ENCODE peak calls at places on chromosomes 2 and 18, in four cellular contexts. M is posterior vena cava, J is HFFc6, W is astrocyte. B is an unnamed sample.

GRCh38 chr2:239399404-239399999 is 1.3 kb downstream of the HDAC4 start:
- DNase-seq in M (peak; percentile 83), J (no peak), W (no peak), B (peak; percentile 46)

GRCh38 chr2:241188386-241189092 is at the start of gene ANO7:
- DNase-seq in M (peak; percentile 66), J (no peak), W (no peak), B (no peak)

GRCh38 chr2:77590298-77590917 is 68.2 kb upstream of the LRRTM4 start:
- DNase-seq in M (peak; percentile 69), J (no peak), W (no peak), B (no peak)

GRCh38 chr2:50769416-50769815 is 262.5 kb downstream of the NRXN1 start:
- DNase-seq in M (no peak), J (no peak), W (no peak), B (no peak)

GRCh38 chr2:20422679-20423271 is 24.1 kb upstream of the RHOB start:
- DNase-seq in M (no peak), J (no peak), W (no peak), B (peak; percentile 25)

GRCh38 chr2:172574965-172575364 is 19.1 kb downstream of the PDK1 start:
- DNase-seq in M (no peak), J (no peak), W (no peak), B (no peak)

GRCh38 chr2:148552675-148553331 is 91.7 kb upstream of the EPC2 start:
- DNase-seq in M (no peak), J (no peak), W (no peak), B (no peak)

GRCh38 chr2:29568135-29568534 is 353.3 kb downstream of the ALK start:
- DNase-seq in M (no peak), J (no peak), W (no peak), B (no peak)

GRCh38 chr2:19228092-19228670 is 130.2 kb downstream of the OSR1 start:
- DNase-seq in M (no peak), J (no peak), W (no peak), B (no peak)

GRCh38 chr2:240230424-240230945 is 90.0 kb upstream of the OTOS start:
- DNase-seq in M (peak; percentile 51), J (no peak), W (no peak), B (no peak)

GRCh38 chr2:96267159-96267971 is 1.3 kb downstream of the CIAO1 start:
- DNase-seq in M (no peak), J (peak; percentile 32), W (no peak), B (no peak)

GRCh38 chr18:77001041-77001440 is 131.5 kb downstream of the MBP start:
- DNase-seq in M (no peak), J (no peak), W (no peak), B (no peak)

GRCh38 chr2:38074047-38074774 is 1.7 kb downstream of the CYP1B1 start:
- DNase-seq in M (peak; percentile 83), J (no peak), W (no peak), B (no peak)

B was measured in amniotic epithelial cell.